ENCODE peak calls at places on chromosomes 16 and 17, in six cellular contexts. One of them, this sample, is unnamed.

GRCh38 chr16:65318590-65319267 is 196.9 kb upstream of the CDH11 start:
- DNase-seq in lower lobe of right lung: no peak
- DNase-seq in fibroblast of villous mesenchyme: no peak
- DNase-seq in tibial nerve: no peak
- DNase-seq in cardiac muscle cell: no peak
- DNase-seq in mammary epithelial cell: no peak
- DNase-seq in this sample: no peak

GRCh38 chr16:69037373-69038160 is 67.9 kb upstream of the HAS3 start:
- DNase-seq in tibial nerve: no peak
- DNase-seq in cardiac muscle cell: no peak
- DNase-seq in fibroblast of villous mesenchyme: no peak
- DNase-seq in lower lobe of right lung: no peak
- DNase-seq in mammary epithelial cell: no peak
- DNase-seq in this sample: no peak

GRCh38 chr16:2686912-2687507 is 4.7 kb downstream of the KCTD5 start:
- DNase-seq in fibroblast of villous mesenchyme: no peak
- DNase-seq in mammary epithelial cell: no peak
- DNase-seq in cardiac muscle cell: no peak
- DNase-seq in tibial nerve: no peak
- DNase-seq in lower lobe of right lung: peak
- DNase-seq in this sample: no peak

GRCh38 chr16:9976641-9977040 is 205.6 kb downstream of the GRIN2A start:
- DNase-seq in mammary epithelial cell: no peak
- DNase-seq in fibroblast of villous mesenchyme: no peak
- DNase-seq in cardiac muscle cell: no peak
- DNase-seq in lower lobe of right lung: no peak
- DNase-seq in tibial nerve: no peak
- DNase-seq in this sample: no peak

GRCh38 chr17:82228842-82229685 is at the start of gene SLC16A3:
- DNase-seq in fibroblast of villous mesenchyme: peak
- DNase-seq in tibial nerve: no peak
- DNase-seq in cardiac muscle cell: peak
- DNase-seq in lower lobe of right lung: peak
- DNase-seq in mammary epithelial cell: peak
- DNase-seq in this sample: no peak

GRCh38 chr16:10600792-10601443 is 20.5 kb upstream of the EMP2 start:
- DNase-seq in cardiac muscle cell: no peak
- DNase-seq in mammary epithelial cell: peak
- DNase-seq in lower lobe of right lung: peak
- DNase-seq in fibroblast of villous mesenchyme: no peak
- DNase-seq in tibial nerve: no peak
- DNase-seq in this sample: no peak

GRCh38 chr17:76124582-76125390 is 16.3 kb downstream of the FOXJ1 start:
- DNase-seq in mammary epithelial cell: no peak
- DNase-seq in fibroblast of villous mesenchyme: no peak
- DNase-seq in tibial nerve: no peak
- DNase-seq in cardiac muscle cell: no peak
- DNase-seq in lower lobe of right lung: peak
- DNase-seq in this sample: no peak

GRCh38 chr16:87854053-87854906 is 15.0 kb downstream of the SLC7A5 start:
- DNase-seq in cardiac muscle cell: no peak
- DNase-seq in tibial nerve: no peak
- DNase-seq in fibroblast of villous mesenchyme: no peak
- DNase-seq in lower lobe of right lung: no peak
- DNase-seq in mammary epithelial cell: peak
- DNase-seq in this sample: no peak

GRCh38 chr16:48810803-48811453 is 200.9 kb upstream of the N4BP1 start:
- DNase-seq in fibroblast of villous mesenchyme: no peak
- DNase-seq in lower lobe of right lung: no peak
- DNase-seq in tibial nerve: no peak
- DNase-seq in cardiac muscle cell: no peak
- DNase-seq in mammary epithelial cell: no peak
- DNase-seq in this sample: no peak

GRCh38 chr16:19389246-19389645 is 28.4 kb upstream of the TMC5 start:
- DNase-seq in fibroblast of villous mesenchyme: peak
- DNase-seq in cardiac muscle cell: peak
- DNase-seq in tibial nerve: peak
- DNase-seq in lower lobe of right lung: peak
- DNase-seq in mammary epithelial cell: peak
- DNase-seq in this sample: no peak
- TF ChIP-seq CTCF in fibroblast of villous mesenchyme: peak
- TF ChIP-seq CTCF in cardiac muscle cell: peak
- TF ChIP-seq CTCF in tibial nerve: no peak
- TF ChIP-seq CTCF in lower lobe of right lung: peak
- TF ChIP-seq CTCF in mammary epithelial cell: peak
- TF ChIP-seq CTCF in this sample: peak

GRCh38 chr17:72658675-72659074 is 433.8 kb downstream of the SLC39A11 start:
- DNase-seq in tibial nerve: no peak
- DNase-seq in mammary epithelial cell: no peak
- DNase-seq in fibroblast of villous mesenchyme: no peak
- DNase-seq in lower lobe of right lung: no peak
- DNase-seq in cardiac muscle cell: no peak
- DNase-seq in this sample: no peak

GRCh38 chr17:72660274-72661092 is 432.0 kb downstream of the SLC39A11 start:
- DNase-seq in tibial nerve: no peak
- DNase-seq in lower lobe of right lung: no peak
- DNase-seq in mammary epithelial cell: no peak
- DNase-seq in fibroblast of villous mesenchyme: no peak
- DNase-seq in cardiac muscle cell: no peak
- DNase-seq in this sample: no peak

GRCh38 chr17:72659811-72660210 is 432.7 kb downstream of the SLC39A11 start:
- DNase-seq in tibial nerve: no peak
- DNase-seq in fibroblast of villous mesenchyme: no peak
- DNase-seq in cardiac muscle cell: no peak
- DNase-seq in mammary epithelial cell: peak
- DNase-seq in lower lobe of right lung: no peak
- DNase-seq in this sample: no peak

GRCh38 chr17:72656114-72656763 is 436.2 kb downstream of the SLC39A11 start:
- DNase-seq in tibial nerve: no peak
- DNase-seq in mammary epithelial cell: no peak
- DNase-seq in fibroblast of villous mesenchyme: no peak
- DNase-seq in lower lobe of right lung: no peak
- DNase-seq in cardiac muscle cell: no peak
- DNase-seq in this sample: no peak

DNA sequence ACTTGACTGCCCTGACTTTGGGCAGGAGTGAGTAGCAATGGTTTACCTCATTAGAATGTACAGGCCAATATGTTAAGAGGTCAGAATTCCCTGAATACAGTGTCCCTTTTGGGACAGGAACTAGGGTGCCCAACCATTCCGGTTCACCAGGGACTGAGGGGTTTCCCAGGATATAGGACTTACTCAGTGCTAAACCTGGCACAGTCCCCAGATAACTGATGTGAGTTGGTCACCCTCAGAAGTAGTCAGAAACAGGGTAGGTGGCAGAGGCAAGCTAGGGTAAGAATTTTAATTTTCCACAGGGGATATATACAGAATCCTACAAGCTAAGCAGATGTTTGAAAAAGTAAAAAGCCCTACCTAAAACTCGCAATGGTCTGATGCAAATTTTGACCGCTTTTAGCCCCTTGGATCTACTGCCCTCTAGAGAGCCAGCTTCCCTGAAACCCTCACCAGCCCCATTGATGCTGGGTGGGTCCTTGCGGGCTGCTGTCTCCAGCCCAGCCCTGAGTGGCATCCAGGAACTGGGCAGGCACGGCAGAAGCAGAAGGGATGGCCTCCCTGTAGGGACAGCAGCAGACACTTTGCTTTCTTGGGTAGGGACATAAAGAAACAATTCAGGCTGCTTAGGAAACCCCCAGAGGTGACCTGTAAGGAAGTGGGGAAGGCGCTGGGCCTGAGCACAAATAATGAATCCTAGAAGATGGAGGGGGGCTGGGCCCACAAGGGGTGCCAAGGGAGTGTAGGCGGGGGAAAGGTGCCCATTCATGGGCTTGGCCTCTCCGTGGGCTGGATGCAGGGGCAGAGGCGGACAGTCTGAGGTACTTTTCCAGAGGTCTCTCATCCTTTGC is 434.8 kb downstream of the SLC39A11 start:
- DNase-seq in cardiac muscle cell: no peak
- DNase-seq in mammary epithelial cell: peak
- DNase-seq in lower lobe of right lung: no peak
- DNase-seq in fibroblast of villous mesenchyme: no peak
- DNase-seq in tibial nerve: no peak
- DNase-seq in this sample: no peak
- TF ChIP-seq CTCF in cardiac muscle cell: peak
- TF ChIP-seq CTCF in mammary epithelial cell: no peak
- TF ChIP-seq CTCF in lower lobe of right lung: no peak
- TF ChIP-seq CTCF in fibroblast of villous mesenchyme: no peak
- TF ChIP-seq CTCF in tibial nerve: no peak
- TF ChIP-seq CTCF in this sample: no peak

DNA sequence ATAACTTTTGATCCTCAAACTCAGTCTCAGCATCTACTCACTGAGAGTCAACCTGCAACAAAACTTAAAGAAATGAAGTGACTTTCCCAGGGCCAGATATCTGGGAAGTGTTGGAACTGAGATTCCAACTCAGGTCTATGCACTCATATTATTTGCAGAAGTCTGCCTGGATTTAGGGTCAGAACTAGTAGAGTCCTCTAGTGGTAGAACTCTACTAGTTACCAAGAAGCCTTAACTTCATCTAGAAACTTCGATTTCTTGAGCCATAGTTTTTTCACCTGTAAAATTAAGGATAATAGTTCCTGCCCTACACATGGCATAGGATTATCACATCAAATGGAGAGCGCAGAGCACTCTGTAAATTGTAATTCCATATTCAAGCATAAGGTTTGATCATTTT is 23.4 kb upstream of the KRT24 start:
- DNase-seq in mammary epithelial cell: no peak
- DNase-seq in tibial nerve: no peak
- DNase-seq in fibroblast of villous mesenchyme: peak
- DNase-seq in cardiac muscle cell: no peak
- DNase-seq in lower lobe of right lung: no peak
- DNase-seq in this sample: no peak
- TF ChIP-seq CTCF in mammary epithelial cell: peak
- TF ChIP-seq CTCF in tibial nerve: no peak
- TF ChIP-seq CTCF in fibroblast of villous mesenchyme: peak
- TF ChIP-seq CTCF in cardiac muscle cell: peak
- TF ChIP-seq CTCF in lower lobe of right lung: peak
- TF ChIP-seq CTCF in this sample: peak

GRCh38 chr16:85917012-85917411 is 18.1 kb downstream of the IRF8 start:
- DNase-seq in lower lobe of right lung: no peak
- DNase-seq in tibial nerve: no peak
- DNase-seq in mammary epithelial cell: no peak
- DNase-seq in cardiac muscle cell: no peak
- DNase-seq in fibroblast of villous mesenchyme: no peak
- DNase-seq in this sample: no peak
- TF ChIP-seq CTCF in lower lobe of right lung: no peak
- TF ChIP-seq CTCF in tibial nerve: no peak
- TF ChIP-seq CTCF in mammary epithelial cell: no peak
- TF ChIP-seq CTCF in cardiac muscle cell: peak
- TF ChIP-seq CTCF in fibroblast of villous mesenchyme: peak
- TF ChIP-seq CTCF in this sample: no peak

GRCh38 chr17:18141210-18141803 is 32.8 kb downstream of the MYO15A start:
- DNase-seq in lower lobe of right lung: no peak
- DNase-seq in fibroblast of villous mesenchyme: peak
- DNase-seq in cardiac muscle cell: peak
- DNase-seq in mammary epithelial cell: peak
- DNase-seq in tibial nerve: peak
- DNase-seq in this sample: no peak

GRCh38 chr17:18144261-18144660 is 35.7 kb downstream of the MYO15A start:
- DNase-seq in lower lobe of right lung: no peak
- DNase-seq in tibial nerve: no peak
- DNase-seq in fibroblast of villous mesenchyme: no peak
- DNase-seq in mammary epithelial cell: no peak
- DNase-seq in cardiac muscle cell: no peak
- DNase-seq in this sample: no peak

GRCh38 chr17:18145811-18146210 is 37.3 kb downstream of the MYO15A start:
- DNase-seq in lower lobe of right lung: no peak
- DNase-seq in fibroblast of villous mesenchyme: no peak
- DNase-seq in tibial nerve: no peak
- DNase-seq in mammary epithelial cell: no peak
- DNase-seq in cardiac muscle cell: no peak
- DNase-seq in this sample: no peak

GRCh38 chr17:18142417-18142816 is 33.9 kb downstream of the MYO15A start:
- DNase-seq in cardiac muscle cell: no peak
- DNase-seq in fibroblast of villous mesenchyme: no peak
- DNase-seq in lower lobe of right lung: no peak
- DNase-seq in mammary epithelial cell: no peak
- DNase-seq in tibial nerve: no peak
- DNase-seq in this sample: no peak

GRCh38 chr17:18143044-18143936 is 34.7 kb downstream of the MYO15A start:
- DNase-seq in cardiac muscle cell: peak
- DNase-seq in fibroblast of villous mesenchyme: peak
- DNase-seq in tibial nerve: no peak
- DNase-seq in lower lobe of right lung: peak
- DNase-seq in mammary epithelial cell: no peak
- DNase-seq in this sample: no peak
- TF ChIP-seq CTCF in cardiac muscle cell: peak
- TF ChIP-seq CTCF in fibroblast of villous mesenchyme: peak
- TF ChIP-seq CTCF in tibial nerve: no peak
- TF ChIP-seq CTCF in lower lobe of right lung: peak
- TF ChIP-seq CTCF in mammary epithelial cell: peak
- TF ChIP-seq CTCF in this sample: peak

This sample was measured in osteocyte.